ENCODE peak calls at places on chromosomes 3 and 15, in ten cellular contexts. X is fibroblast of pulmonary artery; Y is ELR; N is cardiac muscle cell; O is activated CD8-positive, alpha-beta memory T cell treated with anti-CD3 and anti-CD28 coated beads for 1 hour; M is HFFc6; A is stimulated activated CD4-positive, alpha-beta T cell treated with anti-CD3 and anti-CD28 coated beads, Interleukin-2, amount 100 ng/mL, for 48 hours; K is NCI-H1092 treated with DMSO at 0.1 percent for 48 hours; V is foreskin fibroblast; R is A549. D is an unnamed sample.

GRCh38 chr15:62958528-62958927 is 84.0 kb upstream of the TPM1 start:
- DNase-seq in X (no peak), Y (no peak), N (no peak), O (no peak), M (no peak), A (no peak), K (peak; percentile 15), V (no peak), R (no peak), D (no peak)

GRCh38 chr3:53509494-53509893 is 15.1 kb downstream of the CACNA1D start:
- DNase-seq in X (no peak), Y (no peak), N (no peak), O (no peak), M (no peak), A (no peak), K (no peak), V (no peak), R (no peak), D (no peak)

GRCh38 chr3:176352716-176353334 is 844.5 kb downstream of the TBL1XR1 start:
- DNase-seq in X (no peak), Y (no peak), N (no peak), O (no peak), M (no peak), A (no peak), K (no peak), V (no peak), R (no peak), D (no peak)

GRCh38 chr3:122582390-122582789 is 4.9 kb downstream of the PARP15 start:
- DNase-seq in X (no peak), Y (no peak), N (no peak), O (no peak), M (no peak), A (no peak), K (no peak), V (no peak), R (no peak), D (no peak)

GRCh38 chr3:150254199-150254786 is 153.8 kb upstream of the TSC22D2 start:
- DNase-seq in X (no peak), Y (no peak), N (no peak), O (no peak), M (no peak), A (no peak), K (no peak), V (no peak), R (no peak), D (no peak)

GRCh38 chr3:64666171-64666581 is 21.6 kb downstream of the ADAMTS9 start:
- DNase-seq in X (no peak), Y (no peak), N (peak; percentile 23), O (no peak), M (peak; percentile 20), A (no peak), K (no peak), V (no peak), R (no peak), D (no peak)

GRCh38 chr15:75167588-75168076 is 34.0 kb upstream of the C15orf39 start:
- DNase-seq in X (peak; percentile 74), Y (peak; percentile 80), N (peak; percentile 63), O (no peak), M (peak; percentile 32), A (peak; percentile 22), K (no peak), V (peak; percentile 78), R (no peak), D (no peak)

GRCh38 chr15:45449878-45450277 is 71.5 kb upstream of the GATM start:
- DNase-seq in X (no peak), Y (no peak), N (no peak), O (no peak), M (no peak), A (no peak), K (no peak), V (no peak), R (no peak), D (no peak)

GRCh38 chr3:184227481-184227935 is 1.9 kb upstream of the VWA5B2 start:
- DNase-seq in X (peak; percentile 32), Y (peak; percentile 47), N (peak; percentile 32), O (no peak), M (no peak), A (peak; percentile 40), K (no peak), V (no peak), R (peak; percentile 71), D (no peak)

GRCh38 chr3:156614642-156615511 is 59.5 kb upstream of the TIPARP start:
- DNase-seq in X (peak; percentile 29), Y (peak; percentile 67), N (no peak), O (no peak), M (no peak), A (no peak), K (no peak), V (no peak), R (no peak), D (no peak)

GRCh38 chr15:85618956-85619491 is 175.7 kb downstream of the KLHL25 start:
- DNase-seq in X (peak; percentile 99), Y (peak; percentile 94), N (peak; percentile 98), O (peak; percentile 42), M (peak; percentile 88), A (peak; percentile 49), K (no peak), V (peak; percentile 92), R (no peak), D (peak; percentile 33)

GRCh38 chr3:98058244-98058960 is 23.3 kb upstream of the GABRR3 start:
- DNase-seq in X (no peak), Y (no peak), N (no peak), O (no peak), M (no peak), A (no peak), K (no peak), V (no peak), R (no peak), D (no peak)

GRCh38 chr3:19811689-19812088 is 122.3 kb downstream of the EFHB start:
- DNase-seq in X (no peak), Y (no peak), N (no peak), O (no peak), M (no peak), A (no peak), K (no peak), V (no peak), R (no peak), D (no peak)

GRCh38 chr3:195115598-195115905 is 155.4 kb downstream of the XXYLT1 start:
- DNase-seq in X (no peak), Y (no peak), N (no peak), O (no peak), M (no peak), A (no peak), K (no peak), V (no peak), R (no peak), D (no peak)

GRCh38 chr3:60696559-60697125 is 554.6 kb downstream of the FHIT start:
- DNase-seq in X (no peak), Y (no peak), N (no peak), O (no peak), M (no peak), A (no peak), K (peak; percentile 21), V (no peak), R (no peak), D (no peak)

GRCh38 chr3:10581251-10581650 is 75.9 kb upstream of the ATP2B2 start:
- DNase-seq in X (no peak), Y (no peak), N (peak; percentile 21), O (no peak), M (no peak), A (no peak), K (no peak), V (no peak), R (no peak), D (no peak)

GRCh38 chr15:38085931-38086562 is 151.6 kb downstream of the TMCO5A start:
- DNase-seq in X (peak; percentile 25), Y (peak; percentile 68), N (peak; percentile 33), O (no peak), M (peak; percentile 63), A (no peak), K (no peak), V (no peak), R (no peak), D (no peak)

GRCh38 chr15:74470631-74471396 is 9.9 kb upstream of the UBL7 start:
- DNase-seq in X (no peak), Y (no peak), N (no peak), O (no peak), M (no peak), A (no peak), K (no peak), V (no peak), R (no peak), D (no peak)

GRCh38 chr3:105504440-105504951 is 137.8 kb downstream of the ALCAM start:
- DNase-seq in X (no peak), Y (no peak), N (no peak), O (no peak), M (no peak), A (no peak), K (peak; percentile 64), V (no peak), R (no peak), D (no peak)

GRCh38 chr3:106711650-106712049 is 665.6 kb upstream of the CCDC54 start:
- DNase-seq in X (peak; percentile 35), Y (peak; percentile 82), N (peak; percentile 15), O (no peak), M (peak; percentile 51), A (no peak), K (no peak), V (peak; percentile 40), R (no peak), D (no peak)

GRCh38 chr3:53890726-53891499 is 746 bp downstream of the SELENOK start:
- DNase-seq in X (peak; percentile 47), Y (peak; percentile 50), N (peak; percentile 37), O (peak; percentile 41), M (no peak), A (peak; percentile 15), K (no peak), V (no peak), R (peak; percentile 17), D (no peak)

GRCh38 chr3:161510510-161511260 is 14.1 kb downstream of the OTOL1 start:
- DNase-seq in X (no peak), Y (peak; percentile 7), N (no peak), O (no peak), M (no peak), A (no peak), K (no peak), V (no peak), R (no peak), D (no peak)

GRCh38 chr15:65902373-65902772 is 33.1 kb downstream of the RAB11A start:
- DNase-seq in X (peak; percentile 18), Y (peak; percentile 64), N (no peak), O (no peak), M (no peak), A (no peak), K (no peak), V (no peak), R (peak; percentile 73), D (no peak)

D was measured in nucleus accumbens.